ENCODE peak calls at places on chromosome 7, in seven cellular contexts. One of them, this sample, is unnamed.
A peak's percentile ranks its signal among the peaks of the same experiment; 100 is the strongest.

GRCh38 chr7:44156453-44157010 is 15.4 kb upstream of the MYL7 start:
- DNase-seq in NCI-H1105: no peak
- DNase-seq in CD8-positive, alpha-beta memory T cell: no peak
- DNase-seq in glomerular endothelial cell: no peak
- DNase-seq in T-helper 9 cell: no peak
- DNase-seq in SJSA1: no peak
- DNase-seq in activated CD4-positive, alpha-beta T cell treated with anti-CD3 and anti-CD28 coated beads, Interleukin-2, amount 10 ng/mL, durations not matched to agents 7 days and 5 days: no peak
- DNase-seq in this sample: no peak

GRCh38 chr7:68964060-68964459 is 634.2 kb upstream of the AUTS2 start:
- DNase-seq in NCI-H1105: no peak
- DNase-seq in activated CD4-positive, alpha-beta T cell treated with anti-CD3 and anti-CD28 coated beads, Interleukin-2, amount 10 ng/mL, durations not matched to agents 7 days and 5 days: no peak
- DNase-seq in CD8-positive, alpha-beta memory T cell: no peak
- DNase-seq in T-helper 9 cell: no peak
- DNase-seq in SJSA1: no peak
- DNase-seq in glomerular endothelial cell: no peak
- DNase-seq in this sample: no peak

GRCh38 chr7:87797798-87798403 is 78.3 kb downstream of the SLC25A40 start:
- DNase-seq in activated CD4-positive, alpha-beta T cell treated with anti-CD3 and anti-CD28 coated beads, Interleukin-2, amount 10 ng/mL, durations not matched to agents 7 days and 5 days: peak; percentile 41
- DNase-seq in NCI-H1105: peak; percentile 27
- DNase-seq in glomerular endothelial cell: peak; percentile 34
- DNase-seq in T-helper 9 cell: no peak
- DNase-seq in CD8-positive, alpha-beta memory T cell: peak; percentile 30
- DNase-seq in SJSA1: no peak
- DNase-seq in this sample: no peak

GRCh38 chr7:2082357-2083038 is 150.2 kb downstream of the MAD1L1 start:
- DNase-seq in glomerular endothelial cell: no peak
- DNase-seq in CD8-positive, alpha-beta memory T cell: no peak
- DNase-seq in NCI-H1105: no peak
- DNase-seq in SJSA1: no peak
- DNase-seq in activated CD4-positive, alpha-beta T cell treated with anti-CD3 and anti-CD28 coated beads, Interleukin-2, amount 10 ng/mL, durations not matched to agents 7 days and 5 days: no peak
- DNase-seq in T-helper 9 cell: no peak
- DNase-seq in this sample: peak; percentile 30

GRCh38 chr7:84924341-84924740 is 262.5 kb downstream of the SEMA3D start:
- DNase-seq in NCI-H1105: no peak
- DNase-seq in activated CD4-positive, alpha-beta T cell treated with anti-CD3 and anti-CD28 coated beads, Interleukin-2, amount 10 ng/mL, durations not matched to agents 7 days and 5 days: no peak
- DNase-seq in T-helper 9 cell: no peak
- DNase-seq in glomerular endothelial cell: no peak
- DNase-seq in CD8-positive, alpha-beta memory T cell: no peak
- DNase-seq in SJSA1: no peak
- DNase-seq in this sample: no peak

GRCh38 chr7:46759711-46760480 is 822.0 kb downstream of the TNS3 start:
- DNase-seq in NCI-H1105: no peak
- DNase-seq in activated CD4-positive, alpha-beta T cell treated with anti-CD3 and anti-CD28 coated beads, Interleukin-2, amount 10 ng/mL, durations not matched to agents 7 days and 5 days: no peak
- DNase-seq in CD8-positive, alpha-beta memory T cell: no peak
- DNase-seq in T-helper 9 cell: no peak
- DNase-seq in glomerular endothelial cell: no peak
- DNase-seq in SJSA1: no peak
- DNase-seq in this sample: no peak

GRCh38 chr7:86643478-86644281 is at the start of gene GRM3:
- DNase-seq in activated CD4-positive, alpha-beta T cell treated with anti-CD3 and anti-CD28 coated beads, Interleukin-2, amount 10 ng/mL, durations not matched to agents 7 days and 5 days: no peak
- DNase-seq in T-helper 9 cell: no peak
- DNase-seq in NCI-H1105: peak; percentile 16
- DNase-seq in glomerular endothelial cell: no peak
- DNase-seq in SJSA1: no peak
- DNase-seq in CD8-positive, alpha-beta memory T cell: no peak
- DNase-seq in this sample: no peak

GRCh38 chr7:8931906-8932646 is 498.7 kb downstream of the NXPH1 start:
- DNase-seq in CD8-positive, alpha-beta memory T cell: no peak
- DNase-seq in glomerular endothelial cell: no peak
- DNase-seq in NCI-H1105: no peak
- DNase-seq in activated CD4-positive, alpha-beta T cell treated with anti-CD3 and anti-CD28 coated beads, Interleukin-2, amount 10 ng/mL, durations not matched to agents 7 days and 5 days: no peak
- DNase-seq in T-helper 9 cell: no peak
- DNase-seq in SJSA1: no peak
- DNase-seq in this sample: no peak

GRCh38 chr7:149562602-149563001 is 65.0 kb upstream of the ZNF746 start:
- DNase-seq in activated CD4-positive, alpha-beta T cell treated with anti-CD3 and anti-CD28 coated beads, Interleukin-2, amount 10 ng/mL, durations not matched to agents 7 days and 5 days: no peak
- DNase-seq in SJSA1: no peak
- DNase-seq in T-helper 9 cell: no peak
- DNase-seq in NCI-H1105: no peak
- DNase-seq in glomerular endothelial cell: no peak
- DNase-seq in CD8-positive, alpha-beta memory T cell: no peak
- DNase-seq in this sample: no peak

GRCh38 chr7:12683678-12684077 is 3.8 kb upstream of the ARL4A start:
- DNase-seq in glomerular endothelial cell: no peak
- DNase-seq in T-helper 9 cell: no peak
- DNase-seq in NCI-H1105: no peak
- DNase-seq in activated CD4-positive, alpha-beta T cell treated with anti-CD3 and anti-CD28 coated beads, Interleukin-2, amount 10 ng/mL, durations not matched to agents 7 days and 5 days: no peak
- DNase-seq in CD8-positive, alpha-beta memory T cell: no peak
- DNase-seq in SJSA1: no peak
- DNase-seq in this sample: no peak

GRCh38 chr7:114856625-114857024 is 65.3 kb upstream of the MDFIC start:
- DNase-seq in NCI-H1105: no peak
- DNase-seq in SJSA1: no peak
- DNase-seq in T-helper 9 cell: no peak
- DNase-seq in CD8-positive, alpha-beta memory T cell: no peak
- DNase-seq in glomerular endothelial cell: no peak
- DNase-seq in activated CD4-positive, alpha-beta T cell treated with anti-CD3 and anti-CD28 coated beads, Interleukin-2, amount 10 ng/mL, durations not matched to agents 7 days and 5 days: no peak
- DNase-seq in this sample: no peak

GRCh38 chr7:129840757-129841156 is 112.0 kb downstream of the UBE2H start:
- DNase-seq in NCI-H1105: no peak
- DNase-seq in glomerular endothelial cell: no peak
- DNase-seq in T-helper 9 cell: no peak
- DNase-seq in activated CD4-positive, alpha-beta T cell treated with anti-CD3 and anti-CD28 coated beads, Interleukin-2, amount 10 ng/mL, durations not matched to agents 7 days and 5 days: no peak
- DNase-seq in SJSA1: peak; percentile 57
- DNase-seq in CD8-positive, alpha-beta memory T cell: no peak
- DNase-seq in this sample: no peak

GRCh38 chr7:108653526-108653925 is 83.9 kb downstream of the DNAJB9 start:
- DNase-seq in NCI-H1105: no peak
- DNase-seq in activated CD4-positive, alpha-beta T cell treated with anti-CD3 and anti-CD28 coated beads, Interleukin-2, amount 10 ng/mL, durations not matched to agents 7 days and 5 days: no peak
- DNase-seq in SJSA1: no peak
- DNase-seq in CD8-positive, alpha-beta memory T cell: no peak
- DNase-seq in T-helper 9 cell: no peak
- DNase-seq in glomerular endothelial cell: no peak
- DNase-seq in this sample: no peak

GRCh38 chr7:19210883-19211282 is 65.7 kb upstream of the FERD3L start:
- DNase-seq in CD8-positive, alpha-beta memory T cell: no peak
- DNase-seq in T-helper 9 cell: no peak
- DNase-seq in glomerular endothelial cell: no peak
- DNase-seq in NCI-H1105: no peak
- DNase-seq in activated CD4-positive, alpha-beta T cell treated with anti-CD3 and anti-CD28 coated beads, Interleukin-2, amount 10 ng/mL, durations not matched to agents 7 days and 5 days: no peak
- DNase-seq in SJSA1: no peak
- DNase-seq in this sample: no peak

GRCh38 chr7:69564454-69565417 is 33.5 kb upstream of the AUTS2 start:
- DNase-seq in T-helper 9 cell: no peak
- DNase-seq in glomerular endothelial cell: no peak
- DNase-seq in SJSA1: no peak
- DNase-seq in NCI-H1105: peak; percentile 85
- DNase-seq in CD8-positive, alpha-beta memory T cell: no peak
- DNase-seq in activated CD4-positive, alpha-beta T cell treated with anti-CD3 and anti-CD28 coated beads, Interleukin-2, amount 10 ng/mL, durations not matched to agents 7 days and 5 days: no peak
- DNase-seq in this sample: no peak

GRCh38 chr7:85213500-85213899 is 26.6 kb upstream of the SEMA3D start:
- DNase-seq in NCI-H1105: no peak
- DNase-seq in glomerular endothelial cell: no peak
- DNase-seq in SJSA1: no peak
- DNase-seq in activated CD4-positive, alpha-beta T cell treated with anti-CD3 and anti-CD28 coated beads, Interleukin-2, amount 10 ng/mL, durations not matched to agents 7 days and 5 days: no peak
- DNase-seq in T-helper 9 cell: no peak
- DNase-seq in CD8-positive, alpha-beta memory T cell: no peak
- DNase-seq in this sample: no peak

GRCh38 chr7:13800694-13801448 is 188.6 kb downstream of the ETV1 start:
- DNase-seq in glomerular endothelial cell: peak; percentile 87
- DNase-seq in activated CD4-positive, alpha-beta T cell treated with anti-CD3 and anti-CD28 coated beads, Interleukin-2, amount 10 ng/mL, durations not matched to agents 7 days and 5 days: no peak
- DNase-seq in SJSA1: peak; percentile 40
- DNase-seq in T-helper 9 cell: no peak
- DNase-seq in CD8-positive, alpha-beta memory T cell: peak; percentile 8
- DNase-seq in NCI-H1105: no peak
- DNase-seq in this sample: no peak

GRCh38 chr7:134916428-134916883 is 69.9 kb upstream of the AGBL3 start:
- DNase-seq in glomerular endothelial cell: no peak
- DNase-seq in NCI-H1105: no peak
- DNase-seq in T-helper 9 cell: no peak
- DNase-seq in SJSA1: no peak
- DNase-seq in CD8-positive, alpha-beta memory T cell: no peak
- DNase-seq in activated CD4-positive, alpha-beta T cell treated with anti-CD3 and anti-CD28 coated beads, Interleukin-2, amount 10 ng/mL, durations not matched to agents 7 days and 5 days: no peak
- DNase-seq in this sample: no peak

GRCh38 chr7:41720886-41721285 is 18.0 kb upstream of the INHBA start:
- DNase-seq in glomerular endothelial cell: no peak
- DNase-seq in T-helper 9 cell: no peak
- DNase-seq in CD8-positive, alpha-beta memory T cell: no peak
- DNase-seq in SJSA1: no peak
- DNase-seq in activated CD4-positive, alpha-beta T cell treated with anti-CD3 and anti-CD28 coated beads, Interleukin-2, amount 10 ng/mL, durations not matched to agents 7 days and 5 days: no peak
- DNase-seq in NCI-H1105: no peak
- DNase-seq in this sample: no peak

GRCh38 chr7:54354436-54354835 is 187.7 kb upstream of the VSTM2A start:
- DNase-seq in activated CD4-positive, alpha-beta T cell treated with anti-CD3 and anti-CD28 coated beads, Interleukin-2, amount 10 ng/mL, durations not matched to agents 7 days and 5 days: no peak
- DNase-seq in CD8-positive, alpha-beta memory T cell: no peak
- DNase-seq in glomerular endothelial cell: no peak
- DNase-seq in NCI-H1105: no peak
- DNase-seq in T-helper 9 cell: no peak
- DNase-seq in SJSA1: no peak
- DNase-seq in this sample: no peak

GRCh38 chr7:22052221-22052639 is 106.5 kb upstream of the CDCA7L start:
- DNase-seq in T-helper 9 cell: no peak
- DNase-seq in glomerular endothelial cell: no peak
- DNase-seq in CD8-positive, alpha-beta memory T cell: no peak
- DNase-seq in SJSA1: no peak
- DNase-seq in activated CD4-positive, alpha-beta T cell treated with anti-CD3 and anti-CD28 coated beads, Interleukin-2, amount 10 ng/mL, durations not matched to agents 7 days and 5 days: no peak
- DNase-seq in NCI-H1105: no peak
- DNase-seq in this sample: no peak

GRCh38 chr7:91046322-91047088 is 217.7 kb upstream of the FZD1 start:
- DNase-seq in SJSA1: no peak
- DNase-seq in CD8-positive, alpha-beta memory T cell: no peak
- DNase-seq in glomerular endothelial cell: no peak
- DNase-seq in T-helper 9 cell: no peak
- DNase-seq in activated CD4-positive, alpha-beta T cell treated with anti-CD3 and anti-CD28 coated beads, Interleukin-2, amount 10 ng/mL, durations not matched to agents 7 days and 5 days: no peak
- DNase-seq in NCI-H1105: no peak
- DNase-seq in this sample: no peak

GRCh38 chr7:107856806-107857540 is 34.0 kb upstream of the DLD start:
- DNase-seq in activated CD4-positive, alpha-beta T cell treated with anti-CD3 and anti-CD28 coated beads, Interleukin-2, amount 10 ng/mL, durations not matched to agents 7 days and 5 days: peak; percentile 65
- DNase-seq in glomerular endothelial cell: no peak
- DNase-seq in T-helper 9 cell: peak; percentile 4
- DNase-seq in NCI-H1105: no peak
- DNase-seq in SJSA1: no peak
- DNase-seq in CD8-positive, alpha-beta memory T cell: peak; percentile 44
- DNase-seq in this sample: no peak

GRCh38 chr7:75660566-75661215 is 78.0 kb downstream of the HIP1 start:
- DNase-seq in CD8-positive, alpha-beta memory T cell: no peak
- DNase-seq in activated CD4-positive, alpha-beta T cell treated with anti-CD3 and anti-CD28 coated beads, Interleukin-2, amount 10 ng/mL, durations not matched to agents 7 days and 5 days: no peak
- DNase-seq in glomerular endothelial cell: no peak
- DNase-seq in T-helper 9 cell: no peak
- DNase-seq in NCI-H1105: no peak
- DNase-seq in SJSA1: no peak
- DNase-seq in this sample: no peak

GRCh38 chr7:4006687-4007086 is 675.4 kb upstream of the FOXK1 start:
- DNase-seq in CD8-positive, alpha-beta memory T cell: no peak
- DNase-seq in activated CD4-positive, alpha-beta T cell treated with anti-CD3 and anti-CD28 coated beads, Interleukin-2, amount 10 ng/mL, durations not matched to agents 7 days and 5 days: no peak
- DNase-seq in SJSA1: no peak
- DNase-seq in T-helper 9 cell: no peak
- DNase-seq in glomerular endothelial cell: no peak
- DNase-seq in NCI-H1105: peak; percentile 81
- DNase-seq in this sample: no peak

GRCh38 chr7:135490783-135491182 is 19.1 kb downstream of the CNOT4 start:
- DNase-seq in NCI-H1105: no peak
- DNase-seq in CD8-positive, alpha-beta memory T cell: no peak
- DNase-seq in SJSA1: no peak
- DNase-seq in T-helper 9 cell: no peak
- DNase-seq in activated CD4-positive, alpha-beta T cell treated with anti-CD3 and anti-CD28 coated beads, Interleukin-2, amount 10 ng/mL, durations not matched to agents 7 days and 5 days: no peak
- DNase-seq in glomerular endothelial cell: no peak
- DNase-seq in this sample: no peak

GRCh38 chr7:6443372-6443941 is 4.3 kb downstream of the DAGLB start:
- DNase-seq in activated CD4-positive, alpha-beta T cell treated with anti-CD3 and anti-CD28 coated beads, Interleukin-2, amount 10 ng/mL, durations not matched to agents 7 days and 5 days: no peak
- DNase-seq in CD8-positive, alpha-beta memory T cell: no peak
- DNase-seq in glomerular endothelial cell: no peak
- DNase-seq in T-helper 9 cell: no peak
- DNase-seq in NCI-H1105: no peak
- DNase-seq in SJSA1: peak; percentile 88
- DNase-seq in this sample: no peak

GRCh38 chr7:140000666-140001268 is 62.0 kb downstream of the PARP12 start:
- DNase-seq in glomerular endothelial cell: no peak
- DNase-seq in NCI-H1105: no peak
- DNase-seq in CD8-positive, alpha-beta memory T cell: no peak
- DNase-seq in SJSA1: no peak
- DNase-seq in activated CD4-positive, alpha-beta T cell treated with anti-CD3 and anti-CD28 coated beads, Interleukin-2, amount 10 ng/mL, durations not matched to agents 7 days and 5 days: no peak
- DNase-seq in T-helper 9 cell: no peak
- DNase-seq in this sample: no peak

GRCh38 chr7:42605800-42606199 is 306.1 kb downstream of the C7orf25 start:
- DNase-seq in NCI-H1105: no peak
- DNase-seq in CD8-positive, alpha-beta memory T cell: no peak
- DNase-seq in activated CD4-positive, alpha-beta T cell treated with anti-CD3 and anti-CD28 coated beads, Interleukin-2, amount 10 ng/mL, durations not matched to agents 7 days and 5 days: no peak
- DNase-seq in glomerular endothelial cell: no peak
- DNase-seq in SJSA1: no peak
- DNase-seq in T-helper 9 cell: no peak
- DNase-seq in this sample: no peak

GRCh38 chr7:143042821-143043271 is 9.3 kb upstream of the OR6V1 start:
- DNase-seq in SJSA1: peak; percentile 51
- DNase-seq in glomerular endothelial cell: no peak
- DNase-seq in activated CD4-positive, alpha-beta T cell treated with anti-CD3 and anti-CD28 coated beads, Interleukin-2, amount 10 ng/mL, durations not matched to agents 7 days and 5 days: no peak
- DNase-seq in T-helper 9 cell: no peak
- DNase-seq in CD8-positive, alpha-beta memory T cell: no peak
- DNase-seq in NCI-H1105: no peak
- DNase-seq in this sample: no peak

GRCh38 chr7:105011771-105012502 is 2.1 kb upstream of the KMT2E start:
- DNase-seq in NCI-H1105: no peak
- DNase-seq in CD8-positive, alpha-beta memory T cell: peak; percentile 31
- DNase-seq in SJSA1: no peak
- DNase-seq in T-helper 9 cell: peak; percentile 17
- DNase-seq in glomerular endothelial cell: no peak
- DNase-seq in activated CD4-positive, alpha-beta T cell treated with anti-CD3 and anti-CD28 coated beads, Interleukin-2, amount 10 ng/mL, durations not matched to agents 7 days and 5 days: peak; percentile 18
- DNase-seq in this sample: no peak

GRCh38 chr7:129529643-129530042 is 27.3 kb downstream of the SMKR1 start:
- DNase-seq in T-helper 9 cell: no peak
- DNase-seq in SJSA1: no peak
- DNase-seq in glomerular endothelial cell: no peak
- DNase-seq in activated CD4-positive, alpha-beta T cell treated with anti-CD3 and anti-CD28 coated beads, Interleukin-2, amount 10 ng/mL, durations not matched to agents 7 days and 5 days: no peak
- DNase-seq in NCI-H1105: no peak
- DNase-seq in CD8-positive, alpha-beta memory T cell: no peak
- DNase-seq in this sample: no peak

GRCh38 chr7:75054744-75055527 is 18.7 kb downstream of the RCC1L start:
- DNase-seq in glomerular endothelial cell: no peak
- DNase-seq in CD8-positive, alpha-beta memory T cell: no peak
- DNase-seq in activated CD4-positive, alpha-beta T cell treated with anti-CD3 and anti-CD28 coated beads, Interleukin-2, amount 10 ng/mL, durations not matched to agents 7 days and 5 days: no peak
- DNase-seq in NCI-H1105: no peak
- DNase-seq in T-helper 9 cell: no peak
- DNase-seq in SJSA1: no peak
- DNase-seq in this sample: no peak

GRCh38 chr7:64407148-64407547 is 93.4 kb downstream of the ZNF736 start:
- DNase-seq in NCI-H1105: no peak
- DNase-seq in CD8-positive, alpha-beta memory T cell: no peak
- DNase-seq in T-helper 9 cell: no peak
- DNase-seq in SJSA1: no peak
- DNase-seq in activated CD4-positive, alpha-beta T cell treated with anti-CD3 and anti-CD28 coated beads, Interleukin-2, amount 10 ng/mL, durations not matched to agents 7 days and 5 days: no peak
- DNase-seq in glomerular endothelial cell: no peak
- DNase-seq in this sample: no peak

GRCh38 chr7:100584046-100584676 is 1.8 kb downstream of the LRCH4 start:
- DNase-seq in T-helper 9 cell: no peak
- DNase-seq in NCI-H1105: no peak
- DNase-seq in activated CD4-positive, alpha-beta T cell treated with anti-CD3 and anti-CD28 coated beads, Interleukin-2, amount 10 ng/mL, durations not matched to agents 7 days and 5 days: no peak
- DNase-seq in glomerular endothelial cell: no peak
- DNase-seq in SJSA1: no peak
- DNase-seq in CD8-positive, alpha-beta memory T cell: no peak
- DNase-seq in this sample: no peak

GRCh38 chr7:95537483-95537882 is 51.7 kb downstream of the ASB4 start:
- DNase-seq in activated CD4-positive, alpha-beta T cell treated with anti-CD3 and anti-CD28 coated beads, Interleukin-2, amount 10 ng/mL, durations not matched to agents 7 days and 5 days: no peak
- DNase-seq in NCI-H1105: no peak
- DNase-seq in SJSA1: no peak
- DNase-seq in CD8-positive, alpha-beta memory T cell: no peak
- DNase-seq in T-helper 9 cell: no peak
- DNase-seq in glomerular endothelial cell: no peak
- DNase-seq in this sample: no peak

GRCh38 chr7:79308176-79308575 is 145.3 kb downstream of the MAGI2 start:
- DNase-seq in glomerular endothelial cell: no peak
- DNase-seq in NCI-H1105: no peak
- DNase-seq in activated CD4-positive, alpha-beta T cell treated with anti-CD3 and anti-CD28 coated beads, Interleukin-2, amount 10 ng/mL, durations not matched to agents 7 days and 5 days: no peak
- DNase-seq in CD8-positive, alpha-beta memory T cell: no peak
- DNase-seq in SJSA1: no peak
- DNase-seq in T-helper 9 cell: no peak
- DNase-seq in this sample: no peak

GRCh38 chr7:132577206-132578049 is 1.2 kb upstream of the PLXNA4 start:
- DNase-seq in CD8-positive, alpha-beta memory T cell: no peak
- DNase-seq in glomerular endothelial cell: no peak
- DNase-seq in SJSA1: no peak
- DNase-seq in T-helper 9 cell: no peak
- DNase-seq in activated CD4-positive, alpha-beta T cell treated with anti-CD3 and anti-CD28 coated beads, Interleukin-2, amount 10 ng/mL, durations not matched to agents 7 days and 5 days: peak; percentile 33
- DNase-seq in NCI-H1105: peak; percentile 81
- DNase-seq in this sample: peak; percentile 65

This sample was measured in pancreas.